ENCODE peak calls at places on chromosomes 5 and 9, in nine cellular contexts. G, J, T, E, L, W, A, I and F are unnamed samples.

GRCh38 chr9:94600715-94601114 is 7.1 kb upstream of the FBP2 start:
- DNase-seq in W (no peak), E (no peak), A (no peak), J (no peak), L (no peak), T (no peak), G (no peak), I (no peak), F (no peak)

GRCh38 chr9:32986971-32987370 is 14.5 kb downstream of the APTX start:
- DNase-seq in L (no peak), T (no peak), W (no peak), A (no peak), I (peak; percentile 73), J (no peak), E (no peak), G (no peak), F (no peak)

GRCh38 chr5:20949636-20950035 is 961.6 kb upstream of the CDH18 start:
- DNase-seq in L (no peak), W (no peak), T (no peak), I (no peak), A (no peak), E (no peak), G (no peak), J (no peak), F (no peak)

GRCh38 chr9:13478235-13478634 is 198.7 kb upstream of the MPDZ start:
- DNase-seq in W (no peak), A (no peak), I (no peak), E (no peak), G (no peak), T (no peak), L (no peak), J (no peak), F (no peak)

GRCh38 chr9:104758974-104759373 is 5.0 kb upstream of the NIPSNAP3B start:
- DNase-seq in E (no peak), G (no peak), L (no peak), I (no peak), A (no peak), J (no peak), T (no peak), W (no peak), F (no peak)

GRCh38 chr5:75660678-75661465 is 49.6 kb downstream of the ANKDD1B start:
- DNase-seq in G (no peak), T (no peak), L (no peak), E (no peak), A (no peak), I (no peak), J (no peak), W (no peak), F (no peak)

GRCh38 chr5:161846731-161847130 is 1.2 kb upstream of the GABRA1 start:
- DNase-seq in J (no peak), W (no peak), G (no peak), L (no peak), T (no peak), A (no peak), E (no peak), I (peak; percentile 91), F (no peak)

GRCh38 chr9:131398204-131398603 is 4.3 kb downstream of the PRRC2B start:
- DNase-seq in G (no peak), I (no peak), L (no peak), W (peak; percentile 68), E (peak; percentile 51), J (no peak), A (no peak), T (no peak), F (no peak)

GRCh38 chr5:170427672-170428236 is 38.6 kb upstream of the KCNMB1 start:
- DNase-seq in E (no peak), J (peak; percentile 69), L (no peak), T (no peak), G (no peak), A (no peak), W (no peak), I (no peak), F (no peak)

GRCh38 chr9:118701985-118702384 is 667.2 kb downstream of the BRINP1 start:
- DNase-seq in T (no peak), E (no peak), W (no peak), I (no peak), A (no peak), J (no peak), L (no peak), G (no peak), F (no peak)

GRCh38 chr5:32326216-32326772 is 13.6 kb upstream of the MTMR12 start:
- DNase-seq in T (no peak), G (no peak), E (no peak), I (no peak), A (no peak), L (peak; percentile 22), W (no peak), J (no peak), F (no peak)

GRCh38 chr5:35063386-35063785 is 15.6 kb upstream of the AGXT2 start:
- DNase-seq in W (no peak), J (no peak), T (no peak), G (no peak), I (no peak), A (no peak), E (no peak), L (no peak), F (no peak)

GRCh38 chr5:179802950-179803562 is 3.6 kb downstream of the MGAT4B start:
- DNase-seq in J (no peak), W (no peak), E (peak; percentile 6), L (no peak), G (no peak), T (no peak), I (peak; percentile 54), A (no peak), F (no peak)

GRCh38 chr9:112328545-112328944 is 4.9 kb downstream of the PTBP3 start:
- DNase-seq in T (no peak), E (no peak), I (no peak), L (no peak), J (no peak), G (no peak), A (no peak), W (no peak), F (no peak)

GRCh38 chr9:134369416-134370212 is 43.4 kb downstream of the RXRA start:
- DNase-seq in J (no peak), G (no peak), I (no peak), T (no peak), E (no peak), W (no peak), L (no peak), A (no peak), F (no peak)

GRCh38 chr5:74546796-74547195 is 93.7 kb downstream of the ENC1 start:
- DNase-seq in I (no peak), A (no peak), J (no peak), E (no peak), G (no peak), W (no peak), L (no peak), T (no peak), F (no peak)

GRCh38 chr9:113523421-113524141 is 60.1 kb downstream of the RGS3 start:
- DNase-seq in W (peak; percentile 60), G (no peak), T (peak; percentile 32), A (no peak), L (no peak), E (peak; percentile 73), I (no peak), J (peak; percentile 77), F (no peak)

GRCh38 chr9:113673726-113674125 is 202.4 kb upstream of the ZNF618 start:
- DNase-seq in G (no peak), J (no peak), A (no peak), T (no peak), I (no peak), L (no peak), E (no peak), W (no peak), F (no peak)

GRCh38 chr9:125549465-125550215 is 157.4 kb downstream of the MAPKAP1 start:
- DNase-seq in A (no peak), L (no peak), T (no peak), G (no peak), W (peak; percentile 48), I (no peak), E (no peak), J (peak; percentile 32), F (no peak)

GRCh38 chr5:176743136-176743827 is 67.1 kb upstream of the UNC5A start:
- DNase-seq in G (peak; percentile 64), E (peak; percentile 17), W (peak; percentile 20), L (no peak), T (no peak), I (peak; percentile 80), A (no peak), J (no peak), F (no peak)

GRCh38 chr5:154757647-154758406 is 2.6 kb downstream of the LARP1 start:
- DNase-seq in G (no peak), J (no peak), W (no peak), E (no peak), A (no peak), T (no peak), L (no peak), I (no peak), F (no peak)

GRCh38 chr5:118006229-118006628 is 982.1 kb downstream of the DTWD2 start:
- DNase-seq in T (no peak), E (no peak), L (no peak), J (peak; percentile 24), G (no peak), I (no peak), W (no peak), A (no peak), F (no peak)

GRCh38 chr9:127877566-127877998 is at the start of gene AK1:
- DNase-seq in L (no peak), A (peak; percentile 52), G (peak; percentile 90), T (no peak), I (peak; percentile 87), J (peak; percentile 88), E (no peak), W (peak; percentile 84), F (no peak)

GRCh38 chr9:95595780-95596179 is 79.0 kb upstream of the PTCH1 start:
- DNase-seq in T (no peak), W (no peak), E (no peak), A (no peak), L (no peak), G (no peak), J (no peak), I (no peak), F (no peak)

GRCh38 chr9:135077497-135078200 is 9.8 kb upstream of the OLFM1 start:
- DNase-seq in L (no peak), G (peak; percentile 56), J (peak; percentile 11), E (no peak), T (no peak), A (no peak), I (peak; percentile 95), W (no peak), F (no peak)

GRCh38 chr5:91318727-91319126 is 64.4 kb downstream of the ARRDC3 start:
- DNase-seq in J (no peak), I (no peak), L (no peak), W (no peak), G (no peak), T (no peak), E (no peak), A (no peak), F (no peak)

GRCh38 chr9:16664211-16664610 is 206.3 kb downstream of the BNC2 start:
- DNase-seq in J (no peak), I (no peak), W (no peak), E (no peak), A (no peak), L (no peak), T (no peak), G (no peak), F (no peak)